ENCODE peak calls at places on chromosomes 6 and 20, in eight cellular contexts. E, G, X, Z, N, J, K and U are unnamed samples.

GRCh38 chr20:1322511-1323245 is 6.3 kb downstream of the SDCBP2 start:
- DNase-seq in J (peak), N (no peak), E (peak), K (peak), X (peak), G (no peak), Z (no peak), U (no peak)

GRCh38 chr6:26270903-26271639 is 93.9 kb upstream of the BTN3A2 start:
- DNase-seq in K (peak), Z (peak), X (peak), G (no peak), J (peak), E (peak), N (no peak), U (no peak)

GRCh38 chr6:15148356-15149058 is 97.4 kb upstream of the JARID2 start:
- DNase-seq in J (peak), G (no peak), N (no peak), K (peak), Z (no peak), X (no peak), E (no peak), U (no peak)

GRCh38 chr20:37220796-37221195 is 40.8 kb downstream of the GHRH start:
- DNase-seq in Z (no peak), K (no peak), J (peak), X (no peak), G (no peak), N (no peak), E (no peak), U (no peak)

GRCh38 chr6:80363501-80363900 is 257.0 kb downstream of the BCKDHB start:
- DNase-seq in N (no peak), J (peak), X (no peak), G (no peak), Z (no peak), E (no peak), K (no peak), U (no peak)

GRCh38 chr6:39882567-39882953 is 51.7 kb downstream of the MOCS1 start:
- DNase-seq in G (peak), J (peak), E (peak), K (no peak), X (peak), Z (peak), N (no peak), U (peak)

GRCh38 chr20:40291483-40291882 is 397.6 kb downstream of the MAFB start:
- DNase-seq in N (no peak), Z (no peak), K (no peak), G (no peak), J (no peak), E (no peak), X (no peak), U (no peak)

GRCh38 chr6:16452348-16452747 is 214.0 kb downstream of the GMPR start:
- DNase-seq in K (no peak), N (no peak), J (no peak), Z (no peak), X (no peak), E (no peak), G (no peak), U (no peak)

GRCh38 chr6:88517737-88518136 is 351.6 kb upstream of the CNR1 start:
- DNase-seq in J (no peak), E (no peak), K (no peak), G (no peak), X (no peak), Z (no peak), N (no peak), U (peak)

GRCh38 chr20:50317644-50318043 is 127.0 kb downstream of the CEBPB start:
- DNase-seq in K (peak), Z (no peak), J (no peak), G (no peak), X (no peak), N (no peak), E (peak), U (no peak)

GRCh38 chr20:23143098-23143497 is 57.0 kb upstream of the CD93 start:
- DNase-seq in N (no peak), G (peak), X (peak), K (no peak), Z (no peak), J (peak), E (peak), U (no peak)

GRCh38 chr20:11373391-11373790 is 544.3 kb upstream of the BTBD3 start:
- DNase-seq in Z (no peak), K (no peak), G (peak), X (no peak), E (no peak), N (peak), J (peak), U (no peak)

GRCh38 chr6:166461821-166462460 is 79.2 kb upstream of the MPC1 start:
- DNase-seq in K (peak), N (no peak), G (no peak), E (no peak), J (no peak), Z (no peak), X (no peak), U (no peak)

GRCh38 chr6:106870069-106870468 is 104.5 kb downstream of the CD24 start:
- DNase-seq in E (no peak), N (no peak), K (no peak), Z (peak), J (peak), G (no peak), X (no peak), U (peak)

GRCh38 chr6:156508923-156509322 is 268.3 kb upstream of the ARID1B start:
- DNase-seq in X (no peak), Z (no peak), J (no peak), G (no peak), K (no peak), N (no peak), E (no peak), U (no peak)

GRCh38 chr20:64077876-64078551 is 1.3 kb downstream of the RGS19 start:
- DNase-seq in Z (no peak), J (no peak), X (no peak), N (no peak), E (no peak), G (no peak), K (peak), U (no peak)

GRCh38 chr6:158049055-158050028 is 67.7 kb downstream of the SYNJ2 start:
- DNase-seq in X (no peak), Z (no peak), E (no peak), J (no peak), K (no peak), G (no peak), N (no peak), U (no peak)

GRCh38 chr6:23547851-23548250 is 578.2 kb upstream of the NRSN1 start:
- DNase-seq in G (no peak), K (no peak), Z (no peak), N (no peak), X (no peak), J (no peak), E (no peak), U (no peak)

GRCh38 chr6:14638932-14639875 is 521.6 kb downstream of the CD83 start:
- DNase-seq in Z (no peak), E (no peak), J (peak), G (peak), N (no peak), K (no peak), X (peak), U (no peak)

GRCh38 chr20:28562510-28562898 is 2695.0 kb upstream of the DEFB115 start:
- DNase-seq in J (peak), N (no peak), X (no peak), K (no peak), G (no peak), Z (no peak), E (no peak), U (no peak)

GRCh38 chr6:15001511-15001910 is 244.4 kb upstream of the JARID2 start:
- DNase-seq in G (no peak), J (no peak), Z (no peak), K (no peak), E (no peak), X (no peak), N (no peak), U (no peak)

GRCh38 chr6:135651964-135652755 is 154.6 kb upstream of the AHI1 start:
- DNase-seq in G (no peak), Z (no peak), J (no peak), X (no peak), K (no peak), E (no peak), N (no peak), U (no peak)

GRCh38 chr6:912871-913663 is 220.1 kb upstream of the EXOC2 start:
- DNase-seq in E (no peak), J (no peak), X (no peak), K (no peak), Z (no peak), G (no peak), N (peak), U (no peak)

GRCh38 chr6:21511891-21512550 is 81.5 kb upstream of the SOX4 start:
- DNase-seq in X (no peak), J (no peak), N (no peak), Z (no peak), E (no peak), G (no peak), K (no peak), U (no peak)

GRCh38 chr20:58718121-58718563 is 25.5 kb downstream of the NPEPL1 start:
- DNase-seq in X (peak), J (no peak), K (peak), Z (peak), E (peak), G (peak), N (no peak), U (no peak)

GRCh38 chr20:4151991-4152695 is 136.8 kb upstream of the RNF24 start:
- DNase-seq in K (peak), X (no peak), Z (no peak), G (no peak), E (no peak), N (no peak), J (no peak), U (peak)

GRCh38 chr20:3927486-3928291 is 38.5 kb downstream of the PANK2 start:
- DNase-seq in X (no peak), N (no peak), J (peak), K (peak), Z (peak), G (peak), E (no peak), U (no peak)

GRCh38 chr6:79246891-79247290 is 12.4 kb upstream of the HMGN3 start:
- DNase-seq in X (no peak), Z (no peak), G (no peak), E (no peak), N (no peak), K (no peak), J (no peak), U (no peak)

GRCh38 chr20:47785321-47785899 is at the start of gene SULF2:
- DNase-seq in J (peak), N (peak), G (peak), X (peak), K (no peak), E (peak), Z (no peak), U (no peak)

GRCh38 chr6:169890901-169891300 is 139.5 kb downstream of the ERMARD start:
- DNase-seq in K (no peak), E (no peak), G (no peak), Z (no peak), J (no peak), N (no peak), X (no peak), U (no peak)

GRCh38 chr6:89242574-89243330 is 25.6 kb upstream of the GABRR1 start:
- DNase-seq in G (no peak), Z (no peak), J (peak), N (no peak), K (no peak), E (no peak), X (no peak), U (no peak)

GRCh38 chr6:75213112-75213511 is 7.3 kb upstream of the COL12A1 start:
- DNase-seq in J (peak), G (no peak), E (no peak), K (no peak), N (no peak), Z (no peak), X (no peak), U (no peak)

GRCh38 chr20:47205577-47206123 is 150.8 kb downstream of the ZMYND8 start:
- DNase-seq in Z (peak), G (peak), E (peak), N (no peak), K (peak), X (peak), J (peak), U (no peak)

GRCh38 chr6:154352898-154353585 is 3.6 kb downstream of the IPCEF1 start:
- DNase-seq in G (no peak), N (no peak), Z (no peak), E (no peak), J (no peak), K (no peak), X (no peak), U (no peak)

GRCh38 chr6:31736768-31737314 is 511 bp upstream of the CLIC1 start:
- DNase-seq in G (no peak), Z (no peak), E (no peak), N (peak), J (no peak), K (peak), X (no peak), U (no peak)
- H3K4me3 ChIP-seq in G (peak), Z (peak), E (peak), N (no peak), J (peak), K (peak), X (peak), U (peak)

GRCh38 chr20:25076731-25077609 is 5.0 kb downstream of the VSX1 start:
- DNase-seq in G (no peak), J (peak), Z (no peak), K (no peak), X (peak), E (no peak), N (peak), U (peak)
- TF ChIP-seq CTCF in G (peak), J (peak), Z (no peak), K (no peak), X (no peak), E (no peak), N (no peak), U (peak)

GRCh38 chr20:44642203-44643153 is 9.0 kb downstream of the ADA start:
- DNase-seq in J (peak), Z (peak), G (peak), X (peak), E (peak), K (peak), N (peak), U (peak)

GRCh38 chr20:44643596-44644383 is 7.7 kb downstream of the ADA start:
- DNase-seq in J (peak), G (peak), Z (peak), N (peak), E (no peak), X (peak), K (peak), U (no peak)

GRCh38 chr20:44646023-44646640 is 5.4 kb downstream of the ADA start:
- DNase-seq in Z (no peak), N (no peak), X (no peak), E (no peak), J (peak), K (peak), G (no peak), U (no peak)

GRCh38 chr20:44643154-44643519 is 8.4 kb downstream of the ADA start:
- DNase-seq in K (no peak), X (no peak), N (no peak), G (no peak), Z (no peak), E (no peak), J (no peak), U (no peak)

DNA sequence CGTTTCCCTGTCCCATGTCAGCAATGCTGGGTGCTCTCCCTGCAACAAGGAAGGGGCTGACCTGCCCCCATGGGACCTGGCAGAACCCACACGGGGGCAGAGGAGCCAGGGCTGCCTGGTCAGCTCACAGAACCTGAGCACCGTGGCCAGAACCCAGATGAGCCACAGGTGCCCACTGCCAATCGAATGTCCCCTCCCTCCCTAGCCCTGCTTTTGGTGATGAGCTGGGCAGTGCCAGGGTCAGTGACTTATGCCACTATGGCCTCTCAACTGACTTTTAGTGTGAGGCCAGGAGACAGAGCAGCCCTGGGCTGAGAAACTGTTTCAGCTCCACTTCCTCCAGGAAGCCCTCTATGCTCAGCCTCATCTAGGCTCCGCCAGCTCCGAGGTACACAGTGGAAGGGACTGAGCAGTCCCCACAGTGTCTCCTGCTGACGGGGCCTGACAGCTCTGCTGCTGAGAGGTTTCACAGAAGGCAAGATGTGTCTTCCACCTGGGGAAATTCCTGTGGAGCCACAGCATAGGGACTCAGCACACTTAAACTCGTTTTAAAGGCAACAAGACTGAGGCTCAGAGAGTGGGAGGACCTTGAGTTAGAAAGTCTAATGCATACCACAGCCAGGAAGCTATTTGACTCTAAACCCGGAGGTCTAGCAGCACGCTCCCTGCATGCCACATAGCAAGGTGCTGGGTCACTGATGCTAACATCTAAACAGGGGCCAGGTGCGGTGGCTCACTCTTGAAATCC is 6.9 kb downstream of the ADA start:
- DNase-seq in G (no peak), K (no peak), E (no peak), N (no peak), X (no peak), Z (no peak), J (no peak), U (no peak)
- H3K4me3 ChIP-seq in G (no peak), K (no peak), E (no peak), N (no peak), X (no peak), Z (no peak), J (no peak), U (no peak)

DNA sequence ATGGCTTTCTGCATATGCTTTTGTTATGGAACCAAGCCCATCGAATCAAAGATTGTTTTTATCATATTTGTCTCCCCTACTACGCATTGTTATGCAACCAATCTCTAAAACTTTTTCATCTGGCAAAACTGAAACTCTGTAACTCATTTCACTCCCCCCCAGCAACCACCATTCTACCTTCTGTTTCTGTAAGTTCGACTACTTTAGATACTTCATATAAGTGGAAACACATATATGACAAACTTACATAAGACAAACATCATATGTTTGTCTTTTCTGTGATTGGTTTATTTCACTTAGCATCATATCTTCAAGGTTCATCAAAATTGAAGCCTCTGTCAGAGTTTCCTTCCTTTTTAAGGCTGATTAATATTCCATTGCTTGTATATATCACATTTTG is 34.8 kb downstream of the CEP57L1 start:
- DNase-seq in G (no peak), E (no peak), N (no peak), X (no peak), Z (no peak), J (no peak), K (no peak), U (no peak)
- TF ChIP-seq CTCF in G (no peak), E (no peak), N (no peak), X (no peak), Z (no peak), J (no peak), K (no peak), U (no peak)

DNA sequence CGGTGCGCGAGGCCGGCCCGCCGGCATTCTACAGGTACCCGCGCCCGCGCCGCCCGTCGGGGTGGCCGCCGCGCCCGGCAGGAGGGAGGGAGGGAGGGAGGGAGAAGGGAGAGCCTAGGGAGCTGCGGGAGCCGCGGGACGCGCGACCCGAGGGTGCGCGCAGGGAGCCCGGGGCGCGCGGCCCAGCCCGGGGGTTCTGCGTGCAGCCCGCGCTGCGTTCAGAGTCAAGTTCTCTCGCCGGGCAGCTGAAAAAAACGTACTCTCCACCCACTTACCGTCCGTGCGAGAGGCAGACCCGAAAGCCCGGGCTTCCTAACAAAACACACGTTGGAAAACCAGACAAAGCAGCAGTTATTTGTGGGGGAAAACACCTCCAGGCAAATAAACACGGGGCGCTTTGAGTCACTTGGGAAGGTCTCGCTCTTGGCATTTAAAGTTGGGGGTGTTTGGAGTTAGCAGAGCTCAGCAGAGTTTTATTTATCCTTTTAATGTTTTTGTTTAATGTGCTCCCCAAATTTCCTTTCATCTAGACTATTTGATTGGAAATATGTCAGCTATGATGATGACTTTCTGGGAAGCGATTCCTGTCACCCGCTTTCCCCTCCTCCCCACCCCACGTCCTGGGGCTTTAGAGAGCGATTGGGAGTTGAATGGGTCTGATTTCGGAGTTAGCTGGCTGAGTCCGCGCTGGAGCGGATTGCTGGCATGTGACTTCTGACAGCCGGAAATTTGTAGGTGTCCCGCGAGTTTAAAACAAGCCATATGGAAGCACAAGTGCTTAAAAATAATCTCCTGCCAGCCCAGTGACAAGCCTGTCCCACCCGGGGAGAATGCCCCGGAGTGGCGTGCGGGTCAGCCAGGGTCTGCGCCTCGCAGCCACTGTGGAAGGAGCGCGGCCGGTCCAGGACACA is 1.1 kb downstream of the ESR1 start:
- DNase-seq in X (no peak), Z (no peak), K (no peak), N (no peak), E (peak), G (peak), J (peak), U (no peak)
- H3K4me3 ChIP-seq in X (peak), Z (peak), K (peak), N (no peak), E (peak), G (peak), J (no peak), U (peak)

GRCh38 chr6:123380257-123380656 is 256.5 kb downstream of the TRDN start:
- DNase-seq in X (no peak), K (no peak), Z (no peak), J (peak), E (no peak), N (no peak), G (no peak), U (peak)
- TF ChIP-seq CTCF in X (no peak), K (no peak), Z (no peak), J (peak), E (no peak), N (no peak), G (peak), U (peak)